ENCODE peak calls at places on chromosomes 16 and 17, in five cellular contexts. I, W, Y, F and P are unnamed samples.

GRCh38 chr16:1941162-1941923 is 1.7 kb downstream of the MSRB1 start:
- DNase-seq in F (no peak), Y (no peak), W (no peak), I (peak; percentile 83), P (peak; percentile 75)

GRCh38 chr16:54687043-54687655 is 243.5 kb upstream of the IRX5 start:
- DNase-seq in Y (no peak), F (no peak), W (no peak), I (no peak), P (no peak)

GRCh38 chr16:68869492-68870084 is 26.3 kb downstream of the TANGO6 start:
- DNase-seq in W (no peak), Y (no peak), F (no peak), I (no peak), P (no peak)

GRCh38 chr16:15553313-15554088 is 89.5 kb downstream of the MARF1 start:
- DNase-seq in F (no peak), W (no peak), Y (no peak), I (no peak), P (no peak)

GRCh38 chr17:79420318-79421243 is 190.3 kb downstream of the RBFOX3 start:
- DNase-seq in Y (peak; percentile 1), F (no peak), I (no peak), W (no peak), P (no peak)

GRCh38 chr17:75313941-75314550 is 24.8 kb upstream of the SLC25A19 start:
- DNase-seq in F (no peak), Y (peak; percentile 10), I (peak; percentile 69), W (no peak), P (no peak)

GRCh38 chr16:64952177-64952576 is 169.7 kb downstream of the CDH11 start:
- DNase-seq in Y (peak; percentile 93), W (no peak), I (no peak), F (no peak), P (no peak)

GRCh38 chr17:82931696-82932060 is 91.9 kb upstream of the ZNF750 start:
- DNase-seq in Y (no peak), I (no peak), W (no peak), F (no peak), P (no peak)

GRCh38 chr17:59519132-59519531 is 46.3 kb upstream of the DHX40 start:
- DNase-seq in F (no peak), W (no peak), Y (no peak), I (no peak), P (no peak)

GRCh38 chr16:23862556-23862955 is 26.8 kb downstream of the PRKCB start:
- DNase-seq in W (no peak), F (no peak), I (peak; percentile 14), Y (no peak), P (no peak)

GRCh38 chr16:77297996-77298637 is 98.9 kb downstream of the SYCE1L start:
- DNase-seq in I (peak; percentile 50), F (no peak), Y (peak; percentile 40), W (no peak), P (no peak)

GRCh38 chr16:31135535-31136286 is at the start of gene PRSS8:
- DNase-seq in W (no peak), F (no peak), Y (no peak), I (peak; percentile 94), P (peak; percentile 75)

GRCh38 chr17:78138204-78139060 is 7.8 kb upstream of the C17orf99 start:
- DNase-seq in F (no peak), I (no peak), W (no peak), Y (no peak), P (no peak)

GRCh38 chr17:82388223-82388921 is 16.8 kb downstream of the UTS2R start:
- DNase-seq in W (no peak), I (no peak), Y (no peak), F (no peak), P (no peak)

GRCh38 chr17:76528528-76529223 is 8.8 kb downstream of the CYGB start:
- DNase-seq in I (no peak), F (no peak), W (no peak), Y (peak; percentile 56), P (no peak)

GRCh38 chr17:42285346-42286050 is 2.8 kb upstream of the STAT5A start:
- DNase-seq in I (no peak), Y (no peak), F (no peak), W (no peak), P (peak; percentile 16)

GRCh38 chr16:12719972-12720371 is 83.7 kb downstream of the CPPED1 start:
- DNase-seq in F (no peak), W (no peak), Y (no peak), I (no peak), P (no peak)

GRCh38 chr17:41322264-41322902 is 6.9 kb upstream of the KRTAP17-1 start:
- DNase-seq in Y (peak; percentile 60), I (no peak), F (no peak), W (peak; percentile 18), P (no peak)

GRCh38 chr16:27599606-27600005 is 49.7 kb downstream of the KATNIP start:
- DNase-seq in Y (no peak), I (no peak), F (no peak), W (no peak), P (no peak)

GRCh38 chr17:14935139-14935538 is 330.0 kb downstream of the PMP22 start:
- DNase-seq in I (no peak), F (no peak), W (no peak), Y (no peak), P (no peak)

GRCh38 chr17:72466199-72466598 is 345.4 kb downstream of the SOX9 start:
- DNase-seq in W (no peak), Y (peak; percentile 72), I (peak; percentile 81), F (no peak), P (no peak)

GRCh38 chr17:79126139-79126538 is 51.5 kb downstream of the ENGASE start:
- DNase-seq in Y (no peak), W (no peak), F (no peak), I (no peak), P (peak; percentile 62)

GRCh38 chr17:2724783-2725164 is 13.2 kb upstream of the CLUH start:
- DNase-seq in I (peak; percentile 31), Y (peak; percentile 30), W (peak; percentile 49), F (peak; percentile 61), P (peak; percentile 85)

GRCh38 chr16:1778200-1779179 is 3.9 kb downstream of the SPSB3 start:
- DNase-seq in W (no peak), I (no peak), F (no peak), Y (no peak), P (no peak)

GRCh38 chr16:89360760-89361435 is 129.5 kb downstream of the ANKRD11 start:
- DNase-seq in W (no peak), I (no peak), Y (no peak), F (no peak), P (no peak)

GRCh38 chr17:83203073-83203471 is 123.7 kb downstream of the METRNL start:
- DNase-seq in Y (peak; percentile 32), W (no peak), I (peak; percentile 33), F (no peak), P (no peak)

GRCh38 chr17:9109933-9110332 is 88.6 kb downstream of the NTN1 start:
- DNase-seq in W (no peak), Y (no peak), F (no peak), I (no peak), P (no peak)

GRCh38 chr17:27259356-27259755 is 34.6 kb upstream of the WSB1 start:
- DNase-seq in I (no peak), W (no peak), Y (no peak), F (no peak), P (no peak)

GRCh38 chr17:45834471-45835396 is 9.9 kb upstream of the SPPL2C start:
- DNase-seq in Y (no peak), I (peak; percentile 44), W (no peak), F (no peak), P (no peak)

GRCh38 chr17:78774956-78775571 is 7.0 kb downstream of the CYTH1 start:
- DNase-seq in F (no peak), Y (no peak), W (no peak), I (no peak), P (no peak)

GRCh38 chr17:43027091-43028032 is 2.3 kb downstream of the RND2 start:
- DNase-seq in Y (no peak), F (no peak), W (no peak), I (no peak), P (peak; percentile 80)

GRCh38 chr17:32385121-32385520 is 35.2 kb downstream of the ZNF207 start:
- DNase-seq in F (no peak), Y (no peak), W (no peak), I (no peak), P (no peak)
- H2BK12ac ChIP-seq in F (no peak overlapping the region), Y (no peak overlapping the region), W (no peak overlapping the region), I (no peak overlapping the region), P (no peak overlapping the region)

GRCh38 chr17:1486802-1487695 is 5.4 kb downstream of the MYO1C start:
- DNase-seq in W (peak; percentile 54), F (no peak), I (peak; percentile 94), Y (peak; percentile 81), P (peak; percentile 89)

GRCh38 chr17:1484060-1484535 is 8.4 kb downstream of the MYO1C start:
- DNase-seq in W (no peak), F (no peak), I (no peak), Y (no peak), P (peak; percentile 62)

GRCh38 chr17:1485748-1486376 is 6.6 kb downstream of the MYO1C start:
- DNase-seq in F (no peak), Y (peak; percentile 86), W (no peak), I (peak; percentile 72), P (peak; percentile 65)

GRCh38 chr17:1484586-1485310 is 7.7 kb downstream of the MYO1C start:
- DNase-seq in I (peak; percentile 75), W (peak; percentile 52), F (no peak), Y (peak; percentile 81), P (peak; percentile 88)

GRCh38 chr17:1485311-1485747 is 7.2 kb downstream of the MYO1C start:
- DNase-seq in F (no peak), Y (peak; percentile 64), W (peak; percentile 78), I (peak; percentile 45), P (peak; percentile 88)
- H2BK12ac ChIP-seq in F (no peak overlapping the region), Y (no peak overlapping the region), W (no peak overlapping the region), I (peak overlapping the region; percentile 32), P (no peak overlapping the region)

DNA sequence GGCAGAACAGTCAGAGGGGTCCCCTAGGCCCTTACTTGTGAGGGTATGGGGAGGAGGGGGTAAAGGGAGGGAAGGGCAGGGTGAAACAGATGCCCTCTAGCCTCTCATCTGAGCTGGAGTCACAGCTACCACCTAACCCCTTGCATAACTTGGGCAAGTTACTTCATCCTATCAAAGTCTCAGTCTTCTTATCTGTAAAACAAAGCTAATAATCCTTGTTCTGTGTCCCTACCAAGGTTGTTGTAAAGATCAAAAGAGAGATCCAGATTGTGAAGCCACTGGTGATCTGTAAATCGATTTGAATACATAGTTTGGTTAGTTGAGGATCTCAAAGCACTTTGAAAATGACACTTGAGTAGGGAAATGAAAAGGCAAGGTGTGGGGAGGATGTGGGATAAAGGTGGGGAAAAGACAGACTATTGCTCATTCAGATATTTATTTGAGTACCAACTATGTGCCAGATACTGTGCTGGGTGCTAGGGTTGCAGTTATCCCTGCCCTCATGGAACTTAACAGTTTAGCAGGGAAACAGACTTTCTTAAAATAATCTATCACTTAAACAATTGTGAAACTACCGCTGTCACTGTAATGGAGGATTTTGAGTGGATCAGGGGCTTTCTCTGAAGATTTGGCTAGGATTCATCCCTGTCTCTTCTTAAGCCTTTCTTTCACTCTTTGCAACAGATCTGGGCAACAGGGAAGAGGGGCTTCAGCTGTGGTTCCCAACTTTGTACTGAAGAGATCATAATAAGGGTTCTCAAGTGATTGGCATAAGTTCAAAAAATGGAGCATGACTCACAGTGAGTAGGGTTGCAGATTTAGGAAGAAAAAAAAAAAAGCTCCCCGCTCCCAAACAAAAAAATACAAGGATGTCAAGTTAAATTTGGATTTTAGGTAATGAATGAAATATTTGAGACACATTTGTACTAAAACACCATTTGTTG is 3.0 kb downstream of the HEATR9 start:
- DNase-seq in I (no peak), W (no peak), F (no peak), Y (peak; percentile 40), P (no peak)
- H2BK12ac ChIP-seq in I (no peak overlapping the region), W (no peak overlapping the region), F (no peak overlapping the region), Y (no peak overlapping the region), P (no peak overlapping the region)

GRCh38 chr17:67841992-67842391 is 16.7 kb downstream of the BPTF start:
- DNase-seq in Y (no peak), W (no peak), F (no peak), I (no peak), P (no peak)
- H2BK12ac ChIP-seq in Y (no peak overlapping the region), W (no peak overlapping the region), F (no peak overlapping the region), I (no peak overlapping the region), P (no peak overlapping the region)